ENCODE peak calls at places on chromosomes 3 and 15, in four cellular contexts. D is cardiac muscle cell, L is mammary epithelial cell, C is Panc1. M is an unnamed sample.

GRCh38 chr3:124995460-124995994 is 60.3 kb downstream of the HEG1 start:
- DNase-seq in D (peak; percentile 58), L (peak; percentile 27), C (peak; percentile 27), M (no peak)

GRCh38 chr15:41493205-41493901 is at the start of gene ITPKA:
- DNase-seq in D (peak; percentile 82), L (peak; percentile 69), C (no peak), M (no peak)

GRCh38 chr3:147838650-147839049 is 429.5 kb downstream of the ZIC1 start:
- DNase-seq in D (no peak), L (peak; percentile 18), C (no peak), M (no peak)

GRCh38 chr3:151452346-151452745 is 8.5 kb downstream of the IGSF10 start:
- DNase-seq in D (no peak), L (no peak), C (no peak), M (no peak)

GRCh38 chr3:177281292-177281942 is 84.1 kb upstream of the TBL1XR1 start:
- DNase-seq in D (no peak), L (no peak), C (no peak), M (no peak)

GRCh38 chr15:57541805-57542504 is 49.7 kb upstream of the MYZAP start:
- DNase-seq in D (peak; percentile 69), L (peak; percentile 53), C (no peak), M (peak; percentile 18)

GRCh38 chr3:153348457-153349137 is 186.6 kb downstream of the RAP2B start:
- DNase-seq in D (no peak), L (peak; percentile 65), C (no peak), M (peak; percentile 24)

GRCh38 chr15:51053571-51053970 is 41.1 kb downstream of the TNFAIP8L3 start:
- DNase-seq in D (no peak), L (no peak), C (no peak), M (no peak)

GRCh38 chr3:141430326-141430725 is 56.5 kb upstream of the RASA2 start:
- DNase-seq in D (no peak), L (no peak), C (no peak), M (no peak)

GRCh38 chr3:141434255-141434654 is 52.6 kb upstream of the RASA2 start:
- DNase-seq in D (no peak), L (no peak), C (no peak), M (no peak)

GRCh38 chr3:141436180-141436579 is 50.6 kb upstream of the RASA2 start:
- DNase-seq in D (peak; percentile 34), L (no peak), C (no peak), M (no peak)

GRCh38 chr3:141431411-141432378 is 55.1 kb upstream of the RASA2 start:
- DNase-seq in D (no peak), L (no peak), C (no peak), M (no peak)

GRCh38 chr3:141432904-141433303 is 53.9 kb upstream of the RASA2 start:
- DNase-seq in D (no peak), L (no peak), C (no peak), M (no peak)
- H3K4me3 ChIP-seq in D (no peak overlapping the region), L (no peak overlapping the region), C (no peak overlapping the region), M (no peak overlapping the region)

DNA sequence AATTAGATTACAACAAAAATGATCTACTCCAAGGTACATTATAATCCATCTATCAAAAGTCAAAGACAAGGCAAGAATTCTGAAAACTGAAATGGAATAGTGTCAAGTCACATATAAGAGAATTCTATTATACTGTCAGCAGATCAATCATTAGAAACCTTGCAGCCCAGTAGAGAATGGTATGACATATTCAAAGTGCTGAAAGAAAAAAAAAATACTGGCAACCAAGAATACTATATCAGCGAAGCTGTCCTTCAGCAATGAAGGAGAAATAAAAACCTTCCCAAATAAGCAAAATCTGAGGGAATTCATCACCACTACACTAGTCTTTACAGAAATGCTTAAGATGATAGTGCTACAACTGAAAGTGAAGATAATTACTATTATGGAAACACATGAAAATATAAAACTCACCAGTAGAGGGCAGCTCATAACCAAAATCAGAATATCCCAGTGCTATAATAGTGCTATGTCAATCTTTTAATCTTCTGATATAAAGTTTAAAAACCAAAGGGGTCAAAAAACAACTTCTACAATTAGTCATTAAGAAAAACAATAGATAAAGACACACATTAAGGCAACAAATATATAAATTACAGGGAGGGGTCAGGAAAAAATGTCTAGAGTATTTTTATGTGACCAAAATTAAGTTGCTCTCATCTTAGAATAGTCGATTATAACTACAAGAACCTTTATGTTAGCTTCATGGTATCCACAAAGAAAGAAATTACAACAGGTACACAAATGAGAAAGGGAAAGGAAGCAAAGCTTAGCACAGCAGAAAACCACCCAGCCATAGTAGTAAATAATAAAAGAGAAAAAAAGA is 190.7 kb upstream of the CNTN6 start:
- DNase-seq in D (no peak), L (peak; percentile 5), C (no peak), M (no peak)
- TF ChIP-seq CTCF in D (peak; percentile 42), L (peak; percentile 49), C (peak; percentile 40), M (peak; percentile 25)

GRCh38 chr3:47428585-47429145 is 47.1 kb downstream of the SCAP start:
- DNase-seq in D (no peak), L (no peak), C (no peak), M (no peak)
- H3K36me3 ChIP-seq in D (peaks cover 11% of the 10 kb centered on the region), L (peaks cover 9% of the 10 kb centered on the region), C (no peaks in the 10 kb centered on the region), M (peaks cover 13% of the 10 kb centered on the region)

GRCh38 chr3:98759629-98760028 is 3.5 kb upstream of the ST3GAL6 start:
- DNase-seq in D (no peak), L (no peak), C (no peak), M (no peak)

GRCh38 chr3:98754483-98754882 is 8.7 kb upstream of the ST3GAL6 start:
- DNase-seq in D (no peak), L (no peak), C (no peak), M (no peak)

GRCh38 chr3:98750520-98750919 is 12.6 kb upstream of the ST3GAL6 start:
- DNase-seq in D (no peak), L (no peak), C (no peak), M (no peak)

DNA sequence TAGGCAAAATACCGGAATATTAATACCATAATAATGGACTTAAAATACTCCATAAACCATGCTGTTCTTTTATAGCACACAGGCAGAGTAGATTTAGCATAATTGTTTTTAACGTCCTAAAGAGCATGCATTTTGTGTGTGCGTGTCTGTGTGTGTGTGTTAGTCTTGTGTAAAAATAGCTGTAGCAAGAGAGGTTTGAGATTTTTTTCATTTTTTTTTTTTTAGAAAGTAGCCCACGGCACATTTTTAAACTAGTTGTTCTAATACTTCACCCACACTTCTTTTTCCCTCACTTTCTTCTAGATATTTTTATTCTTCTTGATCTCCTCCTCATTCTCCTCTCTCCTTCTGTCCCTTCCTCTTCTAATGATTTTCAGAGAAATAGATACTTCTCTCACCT is 7.5 kb upstream of the ST3GAL6 start:
- DNase-seq in D (no peak), L (no peak), C (no peak), M (no peak)
- H3K4me3 ChIP-seq in D (no peak overlapping the region), L (no peak overlapping the region), C (no peak overlapping the region), M (no peak overlapping the region)

DNA sequence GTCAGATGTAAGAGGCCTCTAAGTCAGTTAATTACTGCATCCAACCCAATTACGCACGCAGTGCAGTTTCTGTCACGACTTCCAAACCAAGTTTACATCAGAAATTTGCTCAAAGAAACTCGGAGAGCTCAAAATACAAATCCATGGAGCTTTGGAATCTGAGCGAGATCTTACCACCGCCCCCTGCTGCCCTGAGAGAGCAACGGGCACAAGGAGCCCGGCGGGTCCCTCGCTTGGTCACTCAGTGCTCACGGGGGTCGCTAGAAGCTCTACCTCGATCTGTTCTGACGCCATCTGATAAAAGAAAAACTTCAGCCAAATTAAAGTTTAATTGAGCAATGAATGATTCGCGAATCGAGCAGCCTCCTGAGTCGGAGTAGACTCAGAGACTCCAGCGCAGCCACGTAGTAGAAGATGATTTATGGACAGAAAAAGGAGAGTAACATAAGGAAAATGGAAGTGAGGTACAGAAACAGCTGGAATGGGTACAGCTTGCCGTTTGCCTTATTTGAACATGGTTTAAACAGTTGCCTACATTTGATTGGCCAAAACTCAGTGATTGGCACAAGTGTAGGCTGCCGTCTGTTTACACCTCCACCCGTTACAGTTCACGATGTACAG is 232.7 kb upstream of the ATP10A start:
- DNase-seq in D (no peak), L (no peak), C (no peak), M (no peak)
- TF ChIP-seq CTCF in D (no peak), L (no peak), C (peak; percentile 59), M (peak; percentile 52)

GRCh38 chr15:64071931-64072765 is 21.5 kb downstream of the CIAO2A start:
- DNase-seq in D (no peak), L (no peak), C (no peak), M (no peak)
- H3K36me3 ChIP-seq in D (peaks cover 21% of the 10 kb centered on the region), L (peaks cover 2% of the 10 kb centered on the region), C (no peaks in the 10 kb centered on the region), M (no peaks in the 10 kb centered on the region)

GRCh38 chr3:204102-204501 is 7.5 kb downstream of the CHL1 start:
- DNase-seq in D (no peak), L (no peak), C (no peak), M (no peak)

GRCh38 chr3:212432-212831 is 15.9 kb downstream of the CHL1 start:
- DNase-seq in D (no peak), L (no peak), C (no peak), M (no peak)

GRCh38 chr3:210649-211048 is 14.1 kb downstream of the CHL1 start:
- DNase-seq in D (no peak), L (no peak), C (no peak), M (no peak)

DNA sequence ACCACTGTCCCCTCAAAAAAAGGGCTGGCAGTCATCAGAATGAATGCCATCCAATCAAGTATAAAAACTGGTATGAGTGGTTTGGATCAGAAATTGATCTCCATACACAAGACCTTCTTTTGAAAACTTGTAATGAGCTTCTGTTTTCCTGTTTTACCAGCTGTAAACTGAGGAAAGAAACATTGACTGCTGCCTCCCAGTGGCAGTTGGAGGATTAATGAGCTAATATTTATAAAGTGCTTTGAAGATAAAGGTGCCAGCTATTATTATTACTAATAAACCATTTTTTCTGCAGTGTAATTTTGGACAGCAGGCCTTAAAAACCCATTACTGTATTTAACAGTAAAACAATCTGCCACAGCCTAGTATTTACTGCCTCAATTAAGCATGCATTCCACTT is 11.4 kb downstream of the CHL1 start:
- DNase-seq in D (no peak), L (no peak), C (no peak), M (no peak)
- H3K4me3 ChIP-seq in D (no peak overlapping the region), L (no peak overlapping the region), C (no peak overlapping the region), M (no peak overlapping the region)